ENCODE peak calls at places on chromosomes 1 and 21, in five cellular contexts. P, L, J, D and G are unnamed samples.

GRCh38 chr1:184595609-184596008 is 159.0 kb downstream of the EDEM3 start:
- DNase-seq in P (no peak), L (peak), J (no peak), D (no peak), G (peak)

GRCh38 chr1:236514703-236515442 is 8.9 kb upstream of the LGALS8 start:
- DNase-seq in P (peak), L (no peak), J (no peak), D (peak), G (peak)

GRCh38 chr1:227948493-227949260 is 945 bp upstream of the WNT9A start:
- DNase-seq in P (no peak), L (no peak), J (peak), D (no peak), G (peak)

GRCh38 chr1:32769524-32770220 is 47.5 kb downstream of the YARS1 start:
- DNase-seq in P (no peak), L (peak), J (peak), D (no peak), G (peak)

GRCh38 chr1:157035121-157035520 is 10.4 kb downstream of the ARHGEF11 start:
- DNase-seq in P (no peak), L (no peak), J (no peak), D (no peak), G (no peak)

GRCh38 chr1:60170709-60171108 is 97.1 kb upstream of the C1orf87 start:
- DNase-seq in P (no peak), L (no peak), J (no peak), D (no peak), G (no peak)

GRCh38 chr1:89407355-89407754 is 43.5 kb downstream of the GBP6 start:
- DNase-seq in P (no peak), L (peak), J (no peak), D (no peak), G (no peak)

GRCh38 chr1:152878042-152878441 is at the start of gene SMCP:
- DNase-seq in P (no peak), L (no peak), J (peak), D (no peak), G (peak)

GRCh38 chr1:54125671-54126070 is 27.1 kb downstream of the CDCP2 start:
- DNase-seq in P (no peak), L (peak), J (peak), D (no peak), G (peak)

GRCh38 chr1:228647523-228648444 is 87.5 kb upstream of the RHOU start:
- DNase-seq in P (peak), L (peak), J (peak), D (peak), G (peak)

GRCh38 chr21:26405735-26406361 is 167.2 kb downstream of the CYYR1 start:
- DNase-seq in P (no peak), L (peak), J (no peak), D (no peak), G (peak)

GRCh38 chr1:24472527-24473251 is 29.9 kb upstream of the RCAN3 start:
- DNase-seq in P (no peak), L (no peak), J (no peak), D (no peak), G (no peak)

GRCh38 chr1:60904079-60904852 is 178.1 kb upstream of the NFIA start:
- DNase-seq in P (no peak), L (no peak), J (no peak), D (no peak), G (peak)

GRCh38 chr1:224851850-224852261 is 77.6 kb upstream of the DNAH14 start:
- DNase-seq in P (no peak), L (no peak), J (peak), D (no peak), G (no peak)

GRCh38 chr1:18283601-18284385 is 176.2 kb downstream of the IGSF21 start:
- DNase-seq in P (no peak), L (no peak), J (no peak), D (no peak), G (no peak)

GRCh38 chr21:29818520-29818919 is 121.3 kb downstream of the GRIK1 start:
- DNase-seq in P (no peak), L (no peak), J (no peak), D (no peak), G (no peak)

GRCh38 chr1:171219751-171220385 is 28.4 kb upstream of the FMO1 start:
- DNase-seq in P (no peak), L (peak), J (peak), D (no peak), G (peak)

GRCh38 chr1:63867429-63868176 is 93.8 kb downstream of the ROR1 start:
- DNase-seq in P (no peak), L (no peak), J (no peak), D (no peak), G (no peak)

GRCh38 chr1:98704474-98704873 is 43.0 kb downstream of the SNX7 start:
- DNase-seq in P (peak), L (peak), J (peak), D (peak), G (no peak)

GRCh38 chr21:34878501-34878900 is 170.6 kb downstream of the RUNX1 start:
- DNase-seq in P (peak), L (no peak), J (no peak), D (peak), G (peak)

GRCh38 chr1:3186526-3186921 is 117.5 kb downstream of the PRDM16 start:
- DNase-seq in P (no peak), L (peak), J (peak), D (no peak), G (peak)

GRCh38 chr1:153962088-153963029 is 978 bp downstream of the SLC39A1 start:
- DNase-seq in P (no peak), L (peak), J (peak), D (no peak), G (peak)

GRCh38 chr1:92833840-92834239 is 2.0 kb downstream of the RPL5 start:
- DNase-seq in P (no peak), L (no peak), J (no peak), D (no peak), G (no peak)

GRCh38 chr21:42202321-42202720 is 16.6 kb upstream of the ABCG1 start:
- DNase-seq in P (no peak), L (no peak), J (no peak), D (no peak), G (no peak)

GRCh38 chr1:121522061-121522759 is 337.4 kb downstream of the SRGAP2C start:
- DNase-seq in P (peak), L (no peak), J (no peak), D (peak), G (no peak)

GRCh38 chr1:27569088-27569459 is 34.9 kb downstream of the AHDC1 start:
- DNase-seq in P (no peak), L (peak), J (no peak), D (no peak), G (no peak)

GRCh38 chr1:192565946-192566345 is 9.6 kb upstream of the RGS1 start:
- DNase-seq in P (no peak), L (no peak), J (no peak), D (no peak), G (no peak)

GRCh38 chr1:44717653-44718052 is 13.3 kb downstream of the RNU5D-1 start:
- DNase-seq in P (no peak), L (no peak), J (no peak), D (no peak), G (no peak)

GRCh38 chr1:227635596-227635995 is 72.2 kb downstream of the ZNF678 start:
- DNase-seq in P (no peak), L (no peak), J (no peak), D (no peak), G (no peak)

GRCh38 chr1:148386617-148387016 is 96.5 kb downstream of the PPIAL4G start:
- DNase-seq in P (no peak), L (no peak), J (no peak), D (no peak), G (no peak)

GRCh38 chr21:14991957-14992356 is 72.8 kb downstream of the NRIP1 start:
- DNase-seq in P (no peak), L (no peak), J (no peak), D (no peak), G (no peak)

GRCh38 chr1:28591708-28592313 is at the start of gene RAB42:
- DNase-seq in P (no peak), L (peak), J (peak), D (no peak), G (no peak)

GRCh38 chr1:219697667-219698066 is 84.8 kb upstream of the ZC3H11B start:
- DNase-seq in P (no peak), L (no peak), J (no peak), D (no peak), G (no peak)

GRCh38 chr21:38807481-38807880 is 1.8 kb downstream of the ETS2 start:
- DNase-seq in P (peak), L (peak), J (no peak), D (peak), G (no peak)

GRCh38 chr1:232551281-232551835 is 78.6 kb downstream of the SIPA1L2 start:
- DNase-seq in P (no peak), L (no peak), J (no peak), D (no peak), G (no peak)

GRCh38 chr1:56547977-56548376 is 31.4 kb downstream of the PLPP3 start:
- DNase-seq in P (no peak), L (no peak), J (no peak), D (no peak), G (peak)

GRCh38 chr1:108639899-108640560 is 20.9 kb downstream of the HENMT1 start:
- DNase-seq in P (no peak), L (no peak), J (no peak), D (no peak), G (no peak)

GRCh38 chr1:84688461-84689061 is 1.7 kb downstream of the SSX2IP start:
- DNase-seq in P (no peak), L (peak), J (no peak), D (no peak), G (peak)

GRCh38 chr1:225554216-225554812 is 98.6 kb downstream of the ENAH start:
- DNase-seq in P (peak), L (peak), J (peak), D (no peak), G (peak)